ENCODE peak calls at places on chromosome 9, in four cellular contexts. One of them, this sample, is unnamed.

GRCh38 chr9:80294318-80294717 is 722.6 kb downstream of the TLE4 start:
- DNase-seq in HepG2: no peak
- DNase-seq in GM12878: no peak
- DNase-seq in SK-N-SH: no peak
- DNase-seq in this sample: no peak

GRCh38 chr9:123399803-123400378 is 43.9 kb downstream of the CRB2 start:
- DNase-seq in HepG2: no peak
- DNase-seq in GM12878: no peak
- DNase-seq in SK-N-SH: peak
- DNase-seq in this sample: no peak

GRCh38 chr9:131733601-131734061 is 6.2 kb downstream of the RAPGEF1 start:
- DNase-seq in HepG2: no peak
- DNase-seq in GM12878: no peak
- DNase-seq in SK-N-SH: peak
- DNase-seq in this sample: no peak

GRCh38 chr9:83220737-83221136 is 157.8 kb upstream of the RASEF start:
- DNase-seq in HepG2: peak
- DNase-seq in GM12878: peak
- DNase-seq in SK-N-SH: no peak
- DNase-seq in this sample: no peak

GRCh38 chr9:18675345-18675744 is 201.4 kb downstream of the ADAMTSL1 start:
- DNase-seq in HepG2: no peak
- DNase-seq in GM12878: no peak
- DNase-seq in SK-N-SH: no peak
- DNase-seq in this sample: no peak

GRCh38 chr9:110056062-110056461 is 151.9 kb downstream of the C9orf152 start:
- DNase-seq in HepG2: no peak
- DNase-seq in GM12878: no peak
- DNase-seq in SK-N-SH: no peak
- DNase-seq in this sample: no peak

GRCh38 chr9:117375956-117376355 is 38.9 kb downstream of the ASTN2 start:
- DNase-seq in HepG2: no peak
- DNase-seq in GM12878: no peak
- DNase-seq in SK-N-SH: no peak
- DNase-seq in this sample: no peak

GRCh38 chr9:83471223-83471622 is 67.0 kb downstream of the FRMD3 start:
- DNase-seq in HepG2: no peak
- DNase-seq in GM12878: no peak
- DNase-seq in SK-N-SH: no peak
- DNase-seq in this sample: no peak

GRCh38 chr9:110996436-110997224 is 41.6 kb downstream of the LPAR1 start:
- DNase-seq in HepG2: no peak
- DNase-seq in GM12878: no peak
- DNase-seq in SK-N-SH: no peak
- DNase-seq in this sample: no peak

GRCh38 chr9:76370656-76371055 is 23.6 kb downstream of the RFK start:
- DNase-seq in HepG2: no peak
- DNase-seq in GM12878: no peak
- DNase-seq in SK-N-SH: no peak
- DNase-seq in this sample: no peak
- TF ChIP-seq TAF1 in HepG2: no peak
- TF ChIP-seq TAF1 in GM12878: no peak
- TF ChIP-seq TAF1 in SK-N-SH: no peak
- TF ChIP-seq TAF1 in this sample: no peak

GRCh38 chr9:134626576-134627416 is 14.8 kb upstream of the COL5A1 start:
- DNase-seq in HepG2: no peak
- DNase-seq in GM12878: no peak
- DNase-seq in SK-N-SH: no peak
- DNase-seq in this sample: no peak
- TF ChIP-seq TAF1 in HepG2: no peak
- TF ChIP-seq TAF1 in GM12878: no peak
- TF ChIP-seq TAF1 in SK-N-SH: no peak
- TF ChIP-seq TAF1 in this sample: no peak

GRCh38 chr9:72154468-72155281 is 5.4 kb downstream of the GDA start:
- DNase-seq in HepG2: peak
- DNase-seq in GM12878: peak
- DNase-seq in SK-N-SH: no peak
- DNase-seq in this sample: no peak
- TF ChIP-seq TAF1 in HepG2: no peak
- TF ChIP-seq TAF1 in GM12878: no peak
- TF ChIP-seq TAF1 in SK-N-SH: no peak
- TF ChIP-seq TAF1 in this sample: no peak

GRCh38 chr9:34197280-34197679 is 18.4 kb downstream of the UBAP1 start:
- DNase-seq in HepG2: no peak
- DNase-seq in GM12878: no peak
- DNase-seq in SK-N-SH: no peak
- DNase-seq in this sample: no peak

GRCh38 chr9:34203275-34204010 is 24.6 kb downstream of the UBAP1 start:
- DNase-seq in HepG2: no peak
- DNase-seq in GM12878: no peak
- DNase-seq in SK-N-SH: no peak
- DNase-seq in this sample: no peak

GRCh38 chr9:34195143-34195542 is 16.3 kb downstream of the UBAP1 start:
- DNase-seq in HepG2: no peak
- DNase-seq in GM12878: no peak
- DNase-seq in SK-N-SH: no peak
- DNase-seq in this sample: no peak

GRCh38 chr9:34200092-34200491 is 21.2 kb downstream of the UBAP1 start:
- DNase-seq in HepG2: no peak
- DNase-seq in GM12878: no peak
- DNase-seq in SK-N-SH: no peak
- DNase-seq in this sample: no peak

DNA sequence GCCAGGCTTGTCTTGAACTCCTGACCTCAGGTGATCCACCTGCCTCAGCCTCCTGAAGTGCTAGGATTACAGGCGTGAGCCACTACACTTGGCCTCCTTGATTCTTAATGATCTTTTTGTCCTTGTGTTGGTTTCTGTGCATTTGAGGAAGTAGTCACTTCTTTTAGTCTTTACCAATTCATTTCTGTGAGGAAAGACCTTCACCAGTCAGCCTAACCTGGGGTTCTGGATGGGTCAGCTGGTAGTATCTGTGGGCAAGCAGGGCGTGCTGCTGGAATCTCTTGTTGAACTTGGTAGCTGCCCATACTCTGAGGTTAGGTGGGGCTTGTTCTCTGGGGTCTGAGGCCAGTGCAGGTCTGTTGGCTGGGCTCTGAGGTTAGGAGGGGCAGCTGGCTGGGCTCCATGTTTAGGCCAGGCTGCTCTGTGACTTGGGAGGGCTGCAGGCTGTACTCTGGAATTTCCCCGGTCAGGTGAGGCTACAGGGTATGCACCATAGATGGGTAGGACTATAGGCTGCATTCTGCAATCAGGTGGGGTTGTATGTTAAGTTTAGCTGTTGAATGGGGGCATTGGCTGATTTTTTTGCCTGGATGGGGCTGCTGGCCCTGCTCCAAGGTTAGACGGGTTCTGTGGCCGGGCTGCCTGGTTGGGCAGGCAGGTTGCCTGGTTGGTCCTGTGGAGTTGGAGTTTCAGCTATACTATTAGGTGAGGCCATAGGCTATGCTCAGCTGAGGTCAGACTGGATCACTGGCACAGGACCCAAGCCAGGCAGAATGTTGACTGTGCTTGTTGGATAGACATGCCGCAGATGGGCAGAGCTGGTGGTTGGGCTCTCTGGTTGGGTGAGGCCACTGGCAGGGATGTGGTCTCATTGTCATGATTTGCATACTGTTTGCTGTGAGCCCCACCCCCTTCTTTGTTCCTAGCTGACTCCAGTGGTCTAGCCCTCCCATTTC is 19.2 kb downstream of the UBAP1 start:
- DNase-seq in HepG2: no peak
- DNase-seq in GM12878: no peak
- DNase-seq in SK-N-SH: no peak
- DNase-seq in this sample: no peak
- TF ChIP-seq TAF1 in HepG2: no peak
- TF ChIP-seq TAF1 in GM12878: no peak
- TF ChIP-seq TAF1 in SK-N-SH: no peak
- TF ChIP-seq TAF1 in this sample: no peak

GRCh38 chr9:68505681-68506409 is 34.8 kb downstream of the TMEM252 start:
- DNase-seq in HepG2: no peak
- DNase-seq in GM12878: no peak
- DNase-seq in SK-N-SH: no peak
- DNase-seq in this sample: no peak
- TF ChIP-seq TAF1 in HepG2: no peak
- TF ChIP-seq TAF1 in GM12878: no peak
- TF ChIP-seq TAF1 in SK-N-SH: no peak
- TF ChIP-seq TAF1 in this sample: no peak

GRCh38 chr9:20987521-20987920 is 43.9 kb downstream of the HACD4 start:
- DNase-seq in HepG2: no peak
- DNase-seq in GM12878: no peak
- DNase-seq in SK-N-SH: no peak
- DNase-seq in this sample: no peak
- TF ChIP-seq TAF1 in HepG2: no peak
- TF ChIP-seq TAF1 in GM12878: no peak
- TF ChIP-seq TAF1 in SK-N-SH: no peak
- TF ChIP-seq TAF1 in this sample: no peak

DNA sequence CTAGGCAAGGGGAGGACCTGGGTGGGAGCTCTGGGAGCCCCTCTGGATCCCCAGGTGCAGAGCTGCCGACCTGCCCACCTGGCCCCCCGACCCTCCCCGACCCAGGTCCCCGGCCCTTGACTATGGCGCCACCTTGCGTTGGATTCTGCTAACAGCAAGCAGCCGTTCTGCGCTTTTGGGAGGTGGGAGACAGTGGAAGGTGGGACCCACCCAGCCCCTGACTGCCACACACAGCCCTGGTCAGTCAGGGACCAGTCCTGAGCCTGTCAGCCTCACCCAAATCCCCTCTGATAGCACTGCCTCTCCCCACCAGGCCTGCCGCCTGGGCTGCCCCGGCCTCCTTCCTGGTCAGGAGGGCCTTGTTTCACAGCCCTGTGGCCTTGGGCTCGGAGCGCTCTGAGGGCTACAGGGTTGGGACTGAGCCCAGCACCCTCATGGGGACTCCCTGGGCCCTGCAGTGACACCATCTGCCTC is 77.9 kb downstream of the HMCN2 start:
- DNase-seq in HepG2: no peak
- DNase-seq in GM12878: no peak
- DNase-seq in SK-N-SH: peak
- DNase-seq in this sample: no peak
- TF ChIP-seq TAF1 in HepG2: no peak
- TF ChIP-seq TAF1 in GM12878: no peak
- TF ChIP-seq TAF1 in SK-N-SH: no peak
- TF ChIP-seq TAF1 in this sample: no peak

DNA sequence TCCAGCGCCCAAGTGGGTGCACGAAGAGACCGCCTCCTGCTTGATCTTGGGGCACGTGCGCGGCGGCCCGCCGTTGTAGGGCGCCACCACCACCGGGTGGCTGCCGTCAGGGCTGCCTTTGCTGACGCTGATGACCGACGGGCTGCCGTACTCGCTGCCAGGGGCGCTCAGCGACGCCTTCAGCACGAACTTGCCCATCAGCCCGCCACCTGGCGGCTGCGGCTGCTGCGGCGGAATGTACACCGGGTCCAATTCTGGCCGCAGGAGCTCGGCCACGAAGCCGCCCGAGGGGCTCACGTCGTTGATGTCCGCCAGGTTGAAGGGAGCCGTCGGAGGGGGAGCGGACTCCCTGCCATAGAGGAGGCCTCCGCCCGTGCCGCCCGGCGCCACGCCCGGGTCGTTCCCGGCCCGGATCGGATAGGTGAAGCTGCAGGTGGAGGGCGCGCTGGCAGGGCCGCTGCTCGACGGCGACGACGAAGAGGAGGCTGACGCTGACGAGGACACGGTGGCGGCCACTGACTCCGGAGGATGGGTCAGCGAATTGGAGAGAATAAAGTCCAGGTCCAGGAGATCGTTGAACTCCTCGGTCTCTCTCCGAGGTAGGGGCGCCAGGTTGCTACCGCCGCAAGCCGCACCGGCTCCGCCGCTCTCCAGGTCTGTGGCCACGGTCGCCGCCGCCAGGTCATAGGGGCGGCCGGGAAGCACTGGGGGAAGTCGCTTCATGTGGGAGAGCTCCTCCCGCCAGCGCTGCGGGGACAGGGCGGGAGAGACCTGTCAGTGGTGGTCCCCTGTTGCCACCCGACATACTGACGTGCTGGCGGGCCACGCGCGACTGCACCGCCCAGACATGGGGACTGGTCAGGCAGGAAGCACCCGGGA is 1.8 kb downstream of the KLF4 start:
- DNase-seq in HepG2: no peak
- DNase-seq in GM12878: no peak
- DNase-seq in SK-N-SH: peak
- DNase-seq in this sample: no peak
- TF ChIP-seq TAF1 in HepG2: no peak
- TF ChIP-seq TAF1 in GM12878: no peak
- TF ChIP-seq TAF1 in SK-N-SH: no peak
- TF ChIP-seq TAF1 in this sample: no peak

GRCh38 chr9:93895535-93895934 is 59.6 kb downstream of the BARX1 start:
- DNase-seq in HepG2: no peak
- DNase-seq in GM12878: no peak
- DNase-seq in SK-N-SH: peak
- DNase-seq in this sample: no peak
- TF ChIP-seq TAF1 in HepG2: no peak
- TF ChIP-seq TAF1 in GM12878: no peak
- TF ChIP-seq TAF1 in SK-N-SH: no peak
- TF ChIP-seq TAF1 in this sample: no peak

GRCh38 chr9:121395558-121395957 is 25.5 kb upstream of the STOM start:
- DNase-seq in HepG2: no peak
- DNase-seq in GM12878: no peak
- DNase-seq in SK-N-SH: no peak
- DNase-seq in this sample: no peak

GRCh38 chr9:121398374-121398773 is 28.3 kb upstream of the STOM start:
- DNase-seq in HepG2: peak
- DNase-seq in GM12878: no peak
- DNase-seq in SK-N-SH: no peak
- DNase-seq in this sample: no peak

GRCh38 chr9:121399126-121399882 is 29.3 kb upstream of the STOM start:
- DNase-seq in HepG2: no peak
- DNase-seq in GM12878: no peak
- DNase-seq in SK-N-SH: no peak
- DNase-seq in this sample: no peak

GRCh38 chr9:121404906-121405305 is 34.9 kb upstream of the STOM start:
- DNase-seq in HepG2: no peak
- DNase-seq in GM12878: no peak
- DNase-seq in SK-N-SH: no peak
- DNase-seq in this sample: no peak

GRCh38 chr9:121399883-121400607 is 30.0 kb upstream of the STOM start:
- DNase-seq in HepG2: peak
- DNase-seq in GM12878: peak
- DNase-seq in SK-N-SH: peak
- DNase-seq in this sample: peak
- TF ChIP-seq TAF1 in HepG2: no peak
- TF ChIP-seq TAF1 in GM12878: no peak
- TF ChIP-seq TAF1 in SK-N-SH: no peak
- TF ChIP-seq TAF1 in this sample: no peak

This sample was measured in GM12892.